ENCODE peak calls at places on chromosomes 12 and 14, in eight cellular contexts. G, T, C, D, X, M, Y and R are unnamed samples.
A peak's percentile ranks its signal among the peaks of the same experiment; 100 is the strongest.

GRCh38 chr12:131939007-131939406 is 9.9 kb downstream of the PUS1 start:
- DNase-seq in T (no peak), Y (no peak), X (no peak), G (no peak), M (peak; percentile 80), C (no peak), D (no peak), R (peak; percentile 76)

GRCh38 chr12:63870838-63871237 is 26.3 kb downstream of the SRGAP1 start:
- DNase-seq in D (no peak), M (no peak), G (no peak), Y (no peak), T (no peak), C (no peak), X (no peak), R (no peak)

GRCh38 chr14:58944226-58944769 is 244.2 kb upstream of the DAAM1 start:
- DNase-seq in D (no peak), T (no peak), C (no peak), Y (no peak), X (no peak), G (no peak), M (peak; percentile 59), R (peak; percentile 53)

GRCh38 chr14:91253795-91254323 is 9.4 kb upstream of the GPR68 start:
- DNase-seq in X (no peak), G (no peak), D (no peak), Y (no peak), M (no peak), C (no peak), T (no peak), R (peak; percentile 52)

GRCh38 chr12:48001426-48002178 is 2.7 kb downstream of the COL2A1 start:
- DNase-seq in X (no peak), D (no peak), T (no peak), M (peak; percentile 54), Y (no peak), C (peak; percentile 87), G (no peak), R (peak; percentile 65)

GRCh38 chr12:105083551-105084105 is 630 bp downstream of the ALDH1L2 start:
- DNase-seq in X (peak; percentile 54), Y (no peak), T (no peak), M (peak; percentile 48), G (no peak), D (no peak), C (peak; percentile 46), R (peak; percentile 45)

GRCh38 chr14:103721334-103722120 is 5.9 kb downstream of the ZFYVE21 start:
- DNase-seq in X (no peak), M (no peak), G (no peak), D (no peak), T (no peak), Y (no peak), C (no peak), R (no peak)

GRCh38 chr14:97706814-97707213 is 909.6 kb downstream of the VRK1 start:
- DNase-seq in Y (no peak), M (no peak), X (no peak), D (no peak), G (no peak), T (no peak), C (no peak), R (no peak)

GRCh38 chr14:52253503-52253902 is 14.0 kb upstream of the PTGDR start:
- DNase-seq in T (no peak), M (no peak), X (no peak), D (no peak), C (no peak), G (no peak), Y (no peak), R (no peak)

GRCh38 chr14:95956601-95957460 is 80.2 kb downstream of the TUNAR start:
- DNase-seq in D (no peak), M (no peak), T (no peak), G (no peak), X (no peak), Y (no peak), C (no peak), R (no peak)

GRCh38 chr12:94198872-94199271 is 50.5 kb downstream of the PLXNC1 start:
- DNase-seq in G (no peak), T (no peak), Y (no peak), C (no peak), M (no peak), D (no peak), X (no peak), R (no peak)

GRCh38 chr14:97602438-97603117 is 805.4 kb downstream of the VRK1 start:
- DNase-seq in Y (no peak), X (no peak), C (no peak), D (no peak), G (peak; percentile 74), T (no peak), M (peak; percentile 29), R (peak; percentile 69)

GRCh38 chr12:42024495-42024830 is 120.2 kb downstream of the GXYLT1 start:
- DNase-seq in X (no peak), T (no peak), Y (no peak), G (no peak), M (no peak), D (no peak), C (no peak), R (no peak)

GRCh38 chr12:24921251-24922038 is 27.5 kb downstream of the BCAT1 start:
- DNase-seq in Y (no peak), D (no peak), T (no peak), G (no peak), C (no peak), X (no peak), M (no peak), R (no peak)

GRCh38 chr12:3592856-3593625 is 102.0 kb downstream of the PRMT8 start:
- DNase-seq in D (no peak), M (no peak), Y (no peak), T (no peak), G (no peak), X (no peak), C (no peak), R (no peak)

GRCh38 chr12:52258335-52258901 is 16.0 kb upstream of the KRT86 start:
- DNase-seq in D (no peak), Y (no peak), G (no peak), C (peak; percentile 76), M (no peak), X (no peak), T (no peak), R (peak; percentile 29)

GRCh38 chr14:51342226-51342625 is 102.2 kb downstream of the TMX1 start:
- DNase-seq in X (no peak), M (no peak), D (no peak), G (no peak), Y (no peak), C (no peak), T (peak; percentile 18), R (no peak)

DNA sequence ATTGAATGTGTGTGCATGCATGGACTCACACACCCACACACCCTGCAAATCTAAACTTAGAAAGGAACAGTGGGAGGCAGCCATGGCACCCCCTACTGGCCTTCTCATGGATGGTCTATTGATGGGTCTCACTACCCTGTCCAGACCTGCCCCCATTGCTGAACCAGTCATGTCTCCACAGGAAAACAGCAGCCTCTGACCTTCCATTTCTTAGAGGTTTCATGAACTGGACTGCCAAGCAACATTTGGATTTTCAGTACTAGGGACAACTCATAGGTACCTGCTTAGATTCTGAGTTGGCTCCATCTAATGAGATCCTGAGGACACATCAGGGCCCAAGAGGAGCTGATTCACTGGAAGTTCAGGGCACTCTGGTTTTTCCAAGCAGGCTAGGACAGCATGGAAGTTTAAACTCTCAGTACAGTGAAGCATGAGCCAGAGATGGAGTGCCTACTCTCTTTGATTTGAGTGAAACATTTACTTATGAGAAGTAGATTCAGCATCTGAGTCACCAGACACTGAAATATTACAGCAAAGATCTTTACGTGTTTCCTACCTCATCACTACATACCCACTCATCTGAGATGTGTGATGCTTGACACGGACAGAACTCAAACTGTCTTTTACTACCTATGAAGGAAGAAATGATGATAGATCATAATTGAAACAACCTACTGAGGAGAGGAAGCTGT is 98.9 kb upstream of the PLEKHG7 start:
- DNase-seq in M (no peak), Y (no peak), D (no peak), G (no peak), X (no peak), T (no peak), C (no peak), R (no peak)
- TF ChIP-seq CTCF in M (no peak), Y (peak; percentile 57), D (no peak), G (no peak), X (no peak), T (no peak), C (peak; percentile 11), R (no peak)

GRCh38 chr14:21475767-21476525 is 813 bp downstream of the RAB2B start:
- DNase-seq in M (no peak), G (no peak), Y (no peak), C (no peak), D (no peak), T (no peak), X (no peak), R (no peak)

GRCh38 chr14:21476925-21477681 is at the start of the genes RAB2B and TOX4:
- DNase-seq in T (peak; percentile 96), Y (peak; percentile 98), M (peak; percentile 97), X (peak; percentile 96), G (peak; percentile 92), D (peak; percentile 98), C (peak; percentile 99), R (peak; percentile 94)

GRCh38 chr14:21476526-21476924 is 234 bp downstream of the RAB2B start:
- DNase-seq in X (peak; percentile 90), G (peak; percentile 83), M (peak; percentile 94), T (peak; percentile 18), D (peak; percentile 91), C (no peak), Y (no peak), R (peak; percentile 94)
- H3K4me1 ChIP-seq in X (peaks cover 10% of the 10 kb centered on the region), G (peaks cover 22% of the 10 kb centered on the region), M (peaks cover 20% of the 10 kb centered on the region), T (peaks cover 6% of the 10 kb centered on the region), D (no peaks in the 10 kb centered on the region), C (no peaks in the 10 kb centered on the region), Y (peaks cover 16% of the 10 kb centered on the region), R (peaks cover 18% of the 10 kb centered on the region)

DNA sequence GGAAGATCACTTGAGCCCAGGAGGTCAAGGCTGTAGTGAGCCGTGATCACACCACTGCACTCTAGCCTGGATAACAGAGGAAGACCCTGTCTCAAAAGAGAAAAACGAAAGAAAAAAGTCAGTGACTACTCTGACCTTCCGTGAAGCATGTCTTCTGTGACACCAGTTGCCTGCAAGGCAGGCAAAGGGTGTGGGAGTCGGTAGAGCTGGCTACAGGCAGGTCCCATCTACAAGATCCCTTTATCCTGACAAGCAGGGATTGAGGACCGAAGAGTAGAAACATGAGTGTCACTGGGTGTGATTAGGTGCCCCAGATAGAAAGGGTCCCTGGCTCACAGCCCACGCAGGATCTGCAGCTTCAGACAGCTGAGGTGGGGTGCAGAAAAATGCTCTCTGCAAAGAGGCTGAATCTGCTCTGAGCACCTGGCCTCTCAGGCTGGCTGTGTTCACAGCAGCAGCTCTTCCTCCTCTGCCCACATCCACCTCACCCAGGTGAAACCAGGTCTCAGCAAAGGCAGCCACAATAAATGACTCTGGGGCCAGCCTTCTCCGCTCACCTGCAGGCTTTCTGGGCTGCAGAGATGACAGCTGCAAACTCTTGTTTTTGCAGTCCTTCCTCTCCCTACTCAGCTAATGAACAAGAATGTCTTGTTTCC is 28.6 kb upstream of the HSP90B1 start:
- DNase-seq in C (no peak), Y (no peak), X (no peak), G (peak; percentile 59), D (no peak), T (no peak), M (peak; percentile 18), R (no peak)
- TF ChIP-seq CTCF in C (no peak), Y (no peak), X (no peak), G (no peak), D (no peak), T (no peak), M (no peak), R (no peak)

DNA sequence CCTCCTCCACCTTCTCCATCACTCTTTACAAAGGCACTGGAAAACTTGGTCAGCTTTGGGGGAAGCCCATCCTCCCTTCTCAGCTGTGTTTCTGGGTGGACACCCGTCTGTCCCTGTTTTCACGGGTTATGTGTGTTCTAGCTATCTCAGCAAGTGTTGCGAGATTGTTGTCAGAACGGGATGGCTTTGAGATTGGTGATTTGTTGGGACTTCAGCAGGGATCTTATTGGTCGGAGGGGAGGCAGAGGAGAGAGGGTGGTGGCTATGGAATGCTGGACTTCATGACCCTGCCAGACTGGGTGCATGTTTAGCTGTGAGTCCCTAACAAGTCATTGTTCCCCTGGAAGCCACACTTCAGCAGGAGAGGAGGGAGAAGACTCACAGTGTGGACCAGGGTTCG is 2.1 kb downstream of the USP5 start:
- DNase-seq in M (no peak), T (no peak), C (no peak), D (no peak), G (no peak), Y (no peak), X (no peak), R (no peak)
- H3K4me1 ChIP-seq in M (peaks cover 17% of the 10 kb centered on the region), T (peaks cover 15% of the 10 kb centered on the region), C (no peaks in the 10 kb centered on the region), D (peaks cover 12% of the 10 kb centered on the region), G (peaks cover 20% of the 10 kb centered on the region), Y (peaks cover 26% of the 10 kb centered on the region), X (no peaks in the 10 kb centered on the region), R (peaks cover 19% of the 10 kb centered on the region)